ENCODE peak calls at places on chromosomes 13 and 19, in nine cellular contexts. K, D, Q, F, M, N, E, X and L are unnamed samples.

GRCh38 chr19:958967-959685 is 25.0 kb upstream of the WDR18 start:
- DNase-seq in K (peak), D (no peak), Q (no peak), F (no peak), M (no peak), N (peak), E (peak), X (no peak), L (no peak)

GRCh38 chr13:39557285-39557955 is 45.6 kb downstream of the LHFPL6 start:
- DNase-seq in K (no peak), D (no peak), Q (no peak), F (no peak), M (no peak), N (no peak), E (no peak), X (no peak), L (no peak)

GRCh38 chr13:113990321-113990837 is 16.5 kb upstream of the C13orf46 start:
- DNase-seq in K (no peak), D (no peak), Q (no peak), F (no peak), M (no peak), N (no peak), E (peak), X (peak), L (no peak)

GRCh38 chr19:11191934-11192333 is 5.4 kb downstream of the KANK2 start:
- DNase-seq in K (no peak), D (no peak), Q (no peak), F (no peak), M (no peak), N (no peak), E (no peak), X (no peak), L (no peak)

GRCh38 chr13:110103026-110103425 is 203.9 kb downstream of the COL4A1 start:
- DNase-seq in K (no peak), D (no peak), Q (no peak), F (no peak), M (no peak), N (no peak), E (no peak), X (no peak), L (no peak)

GRCh38 chr13:49641810-49642291 is 13.5 kb downstream of the ARL11 start:
- DNase-seq in K (peak), D (peak), Q (no peak), F (no peak), M (no peak), N (peak), E (no peak), X (no peak), L (no peak)

GRCh38 chr19:42274065-42274682 is 5.1 kb downstream of the CIC start:
- DNase-seq in K (no peak), D (no peak), Q (no peak), F (no peak), M (no peak), N (no peak), E (no peak), X (no peak), L (no peak)

GRCh38 chr13:42119875-42120274 is 71.4 kb downstream of the DGKH start:
- DNase-seq in K (no peak), D (no peak), Q (no peak), F (no peak), M (no peak), N (no peak), E (no peak), X (no peak), L (no peak)

GRCh38 chr19:289651-290538 is 1.3 kb downstream of the PLPP2 start:
- DNase-seq in K (peak), D (peak), Q (no peak), F (peak), M (peak), N (peak), E (no peak), X (no peak), L (no peak)

GRCh38 chr19:19527371-19527656 is 1.4 kb upstream of the YJEFN3 start:
- DNase-seq in K (no peak), D (no peak), Q (no peak), F (no peak), M (no peak), N (no peak), E (no peak), X (no peak), L (no peak)

GRCh38 chr13:36105726-36106125 is 25.5 kb downstream of the DCLK1 start:
- DNase-seq in K (no peak), D (no peak), Q (no peak), F (no peak), M (no peak), N (no peak), E (no peak), X (no peak), L (no peak)

GRCh38 chr19:10976200-10976892 is 15.5 kb downstream of the SMARCA4 start:
- DNase-seq in K (no peak), D (no peak), Q (no peak), F (no peak), M (no peak), N (no peak), E (no peak), X (no peak), L (no peak)

GRCh38 chr13:103883152-103883551 is 816.9 kb upstream of the SLC10A2 start:
- DNase-seq in K (peak), D (peak), Q (peak), F (no peak), M (peak), N (peak), E (peak), X (peak), L (peak)

GRCh38 chr13:100659578-100659977 is 15.0 kb downstream of the TMTC4 start:
- DNase-seq in K (no peak), D (no peak), Q (no peak), F (no peak), M (peak), N (no peak), E (no peak), X (no peak), L (no peak)
- TF ChIP-seq CTCF in K (no peak), D (no peak), Q (no peak), F (no peak), M (peak), N (peak), E (no peak), X (no peak), L (no peak)

GRCh38 chr13:95113601-95114000 is 187.7 kb downstream of the ABCC4 start:
- DNase-seq in K (no peak), D (no peak), Q (no peak), F (no peak), M (peak), N (no peak), E (no peak), X (no peak), L (no peak)
- TF ChIP-seq CTCF in K (no peak), D (no peak), Q (no peak), F (no peak), M (no peak), N (no peak), E (no peak), X (no peak), L (no peak)

GRCh38 chr19:18401580-18402112 is 4.2 kb upstream of the LRRC25 start:
- DNase-seq in K (peak), D (peak), Q (no peak), F (no peak), M (peak), N (peak), E (no peak), X (no peak), L (no peak)
- TF ChIP-seq CTCF in K (peak), D (peak), Q (peak), F (no peak), M (peak), N (peak), E (no peak), X (no peak), L (peak)

DNA sequence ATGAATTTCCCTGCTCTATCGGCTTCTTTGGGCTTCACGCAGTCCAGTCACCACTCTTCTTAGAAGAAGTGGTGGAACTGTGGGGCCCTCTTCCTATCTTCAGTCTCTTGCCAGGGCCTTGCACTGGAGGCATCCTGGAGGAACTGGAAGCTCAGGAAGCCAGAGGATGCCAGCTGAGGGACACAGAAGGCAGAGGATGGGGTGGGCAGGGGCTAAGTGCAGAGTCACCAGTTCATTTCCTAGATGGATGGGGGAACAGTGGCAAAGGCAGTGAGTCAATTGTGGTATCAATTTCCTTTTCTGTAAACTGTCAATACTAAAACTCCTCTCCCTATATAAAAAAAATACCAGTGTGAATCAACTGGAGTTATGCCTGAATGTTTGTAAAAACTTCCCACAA is 419.7 kb downstream of the KLF12 start:
- DNase-seq in K (no peak), D (no peak), Q (no peak), F (no peak), M (no peak), N (no peak), E (no peak), X (no peak), L (no peak)
- TF ChIP-seq CTCF in K (no peak), D (no peak), Q (no peak), F (no peak), M (no peak), N (no peak), E (no peak), X (no peak), L (no peak)

GRCh38 chr19:48975947-48976847 is 11.1 kb downstream of the FTL start:
- DNase-seq in K (peak), D (no peak), Q (peak), F (no peak), M (peak), N (no peak), E (peak), X (no peak), L (no peak)
- TF ChIP-seq CTCF in K (no peak), D (no peak), Q (peak), F (no peak), M (no peak), N (peak), E (peak), X (peak), L (no peak)